ENCODE peak calls at places on chromosome 16, in five cellular contexts. Y is stimulated activated CD8-positive, alpha-beta memory T cell treated with anti-CD3 and anti-CD28 coated beads, Interleukin-15, amount 100 ng/mL, for 48 hours; A is stimulated activated CD4-positive, alpha-beta T cell treated with anti-CD3 and anti-CD28 coated beads, Interleukin-1b, Interleukin-23, amount 100 ng/mL, for 24 hours; C is ureter; U is CD4-positive, alpha-beta T cell. F is an unnamed sample.

GRCh38 chr16:685967-686366 is 1.8 kb upstream of the JMJD8 start:
- DNase-seq in A (no peak), Y (no peak), U (no peak), C (no peak), F (no peak)

GRCh38 chr16:77881355-77882003 is 93.1 kb downstream of the VAT1L start:
- DNase-seq in Y (no peak), C (no peak), U (no peak), A (no peak), F (no peak)

GRCh38 chr16:85377388-85378144 is 235.6 kb upstream of the GSE1 start:
- DNase-seq in C (no peak), Y (no peak), U (no peak), A (no peak), F (no peak)

GRCh38 chr16:16021988-16022682 is 72.7 kb downstream of the ABCC1 start:
- DNase-seq in U (no peak), C (peak; percentile 96), A (no peak), Y (no peak), F (peak; percentile 99)

GRCh38 chr16:3161235-3162018 is 26.6 kb upstream of the OR1F1 start:
- DNase-seq in U (no peak), C (no peak), A (no peak), Y (no peak), F (no peak)

GRCh38 chr16:11806721-11807120 is 9.7 kb upstream of the ZC3H7A start:
- DNase-seq in U (no peak), C (no peak), A (no peak), Y (no peak), F (no peak)

GRCh38 chr16:85975421-85976100 is 76.6 kb downstream of the IRF8 start:
- DNase-seq in C (no peak), Y (no peak), U (no peak), A (no peak), F (no peak)

GRCh38 chr16:10343124-10343760 is 42.6 kb upstream of the ATF7IP2 start:
- DNase-seq in A (no peak), Y (no peak), C (no peak), U (no peak), F (no peak)

GRCh38 chr16:67966549-67967182 is 1.8 kb downstream of the SLC12A4 start:
- DNase-seq in C (peak; percentile 64), A (no peak), U (no peak), Y (no peak), F (no peak)

GRCh38 chr16:69057400-69058378 is 47.8 kb upstream of the HAS3 start:
- DNase-seq in Y (no peak), U (no peak), A (no peak), C (no peak), F (peak; percentile 62)

GRCh38 chr16:10126686-10127085 is 55.5 kb downstream of the GRIN2A start:
- DNase-seq in Y (no peak), U (no peak), C (no peak), A (no peak), F (peak; percentile 24)

GRCh38 chr16:67188798-67189197 is 1.1 kb downstream of the EXOC3L1 start:
- DNase-seq in Y (no peak), C (no peak), U (no peak), A (no peak), F (no peak)

GRCh38 chr16:66525396-66526180 is 24.3 kb downstream of the TK2 start:
- DNase-seq in A (no peak), C (no peak), Y (no peak), U (no peak), F (no peak)

GRCh38 chr16:12874135-12874534 is 27.3 kb upstream of the SHISA9 start:
- DNase-seq in Y (no peak), C (no peak), A (no peak), U (no peak), F (no peak)

GRCh38 chr16:71373073-71373472 is 14.6 kb downstream of the CALB2 start:
- DNase-seq in U (no peak), C (no peak), A (no peak), Y (no peak), F (no peak)

GRCh38 chr16:735982-736453 is 4.8 kb downstream of the CIAO3 start:
- DNase-seq in C (no peak), U (no peak), A (no peak), Y (peak; percentile 81), F (no peak)

GRCh38 chr16:4948903-4949766 is 9.0 kb upstream of the SEC14L5 start:
- DNase-seq in A (no peak), C (no peak), Y (no peak), U (no peak), F (no peak)

GRCh38 chr16:57611184-57611583 is 17.2 kb upstream of the ADGRG1 start:
- DNase-seq in Y (no peak), C (no peak), A (no peak), U (no peak), F (no peak)

GRCh38 chr16:50942143-50942542 is 200.3 kb downstream of the CYLD start:
- DNase-seq in Y (no peak), A (no peak), U (no peak), C (no peak), F (no peak)

GRCh38 chr16:80948886-80949502 is 57.7 kb downstream of the CMC2 start:
- DNase-seq in C (no peak), Y (peak; percentile 36), A (no peak), U (no peak), F (no peak)

GRCh38 chr16:10338426-10338825 is 47.4 kb upstream of the ATF7IP2 start:
- DNase-seq in A (no peak), Y (no peak), U (no peak), C (no peak), F (no peak)

GRCh38 chr16:89167425-89167941 is 4.1 kb upstream of the CDH15 start:
- DNase-seq in Y (peak; percentile 75), A (peak; percentile 66), C (peak; percentile 85), U (peak; percentile 83), F (peak; percentile 46)

GRCh38 chr16:49756971-49757743 is 98.8 kb downstream of the ZNF423 start:
- DNase-seq in A (no peak), C (no peak), U (no peak), Y (no peak), F (no peak)

GRCh38 chr16:5851583-5851982 is 754.0 kb upstream of the EEF2KMT start:
- DNase-seq in Y (no peak), A (no peak), U (no peak), C (no peak), F (no peak)